ENCODE peak calls at places on chromosomes 12 and 14, in six cellular contexts. H, B, O, P, N and D are unnamed samples.

GRCh38 chr14:100199240-100199860 is 39.6 kb upstream of the YY1 start:
- ATAC-seq in P (no peak), N (no peak), B (no peak), O (no peak), H (no peak), D (no peak)

GRCh38 chr12:94222351-94222750 is 74.0 kb downstream of the PLXNC1 start:
- ATAC-seq in H (no peak), N (no peak), P (no peak), B (no peak), O (no peak), D (no peak)

GRCh38 chr12:16158018-16158417 is 119.5 kb downstream of the SLC15A5 start:
- ATAC-seq in O (no peak), B (no peak), P (no peak), N (no peak), H (no peak), D (no peak)

GRCh38 chr12:76927170-76927784 is 48.5 kb upstream of the CSRP2 start:
- ATAC-seq in B (no peak), O (no peak), P (no peak), N (no peak), H (no peak), D (no peak)

GRCh38 chr12:22408605-22409004 is 74.1 kb upstream of the ST8SIA1 start:
- ATAC-seq in N (no peak), B (no peak), H (no peak), P (no peak), O (no peak), D (no peak)

GRCh38 chr12:623865-624372 is 39.3 kb downstream of the NINJ2 start:
- ATAC-seq in P (no peak), O (no peak), B (no peak), H (no peak), N (no peak), D (no peak)

GRCh38 chr14:64825498-64825897 is 54.2 kb downstream of the SPTB start:
- ATAC-seq in H (no peak), O (peak), P (no peak), B (no peak), N (no peak), D (no peak)

GRCh38 chr14:65453807-65454480 is 41.4 kb downstream of the FUT8 start:
- ATAC-seq in N (no peak), B (no peak), O (no peak), H (no peak), P (no peak), D (no peak)

GRCh38 chr14:104164041-104164440 is 25.7 kb downstream of the KIF26A start:
- ATAC-seq in O (no peak), B (no peak), P (no peak), N (no peak), H (no peak), D (no peak)

GRCh38 chr12:7017870-7018349 is 366 bp downstream of the LPCAT3 start:
- ATAC-seq in H (peak), B (peak), O (peak), N (peak), P (peak), D (no peak)